ENCODE peak calls at places on chromosomes 4 and X, in eight cellular contexts. Z is GM13977; A is CD8-positive, alpha-beta T cell; D is lower lobe of right lung; F is stomach; W is HFFc6; I is neural crest cell; U is RWPE1. Y is an unnamed sample.

GRCh38 chrX:41312786-41313185 is 21.2 kb upstream of the DDX3X start:
- DNase-seq in A (no peak), Z (no peak), F (no peak), D (no peak), U (no peak), W (no peak), I (no peak), Y (no peak)

GRCh38 chr4:159298502-159298901 is 195.6 kb downstream of the RAPGEF2 start:
- DNase-seq in W (peak), U (peak), A (no peak), F (no peak), D (no peak), I (no peak), Z (peak), Y (no peak)

GRCh38 chr4:159006202-159006601 is 96.7 kb upstream of the RAPGEF2 start:
- DNase-seq in A (no peak), I (no peak), Z (no peak), W (peak), U (peak), D (no peak), F (no peak), Y (no peak)

GRCh38 chr4:147733614-147734344 is 1.9 kb downstream of the ARHGAP10 start:
- DNase-seq in I (no peak), U (no peak), F (no peak), W (no peak), D (no peak), A (no peak), Z (no peak), Y (no peak)

GRCh38 chr4:183838987-183839712 is 66.0 kb upstream of the STOX2 start:
- DNase-seq in F (no peak), I (no peak), W (no peak), Z (no peak), U (no peak), D (no peak), A (no peak), Y (no peak)

GRCh38 chr4:76802546-76803021 is 95.4 kb downstream of the SOWAHB start:
- DNase-seq in F (no peak), I (peak), U (no peak), A (no peak), Z (no peak), D (no peak), W (no peak), Y (no peak)

GRCh38 chrX:37796805-37797204 is 16.9 kb downstream of the CYBB start:
- DNase-seq in Z (no peak), U (no peak), D (peak), W (no peak), F (no peak), I (no peak), A (no peak), Y (no peak)

GRCh38 chr4:137125011-137125410 is 407.3 kb downstream of the PCDH18 start:
- DNase-seq in A (no peak), Z (no peak), W (peak), U (no peak), F (no peak), I (no peak), D (no peak), Y (no peak)

GRCh38 chrX:102651242-102651967 is at the start of gene GPRASP1:
- DNase-seq in U (peak), F (no peak), I (peak), Z (no peak), A (peak), W (peak), D (peak), Y (peak)

GRCh38 chrX:48958635-48959094 is 1.3 kb upstream of the OTUD5 start:
- DNase-seq in F (peak), I (no peak), U (no peak), W (peak), A (no peak), Z (no peak), D (no peak), Y (no peak)

GRCh38 chr4:10879411-10880110 is 195.0 kb upstream of the CLNK start:
- DNase-seq in D (no peak), I (no peak), F (no peak), Z (no peak), W (no peak), A (no peak), U (no peak), Y (no peak)

GRCh38 chrX:80432863-80433262 is 12.6 kb downstream of the TENT5D start:
- DNase-seq in U (no peak), W (no peak), Z (no peak), D (no peak), I (no peak), F (no peak), A (no peak), Y (no peak)

GRCh38 chr4:8272472-8273428 is 3.2 kb downstream of the HTRA3 start:
- DNase-seq in Z (no peak), I (peak), F (no peak), A (no peak), W (no peak), D (no peak), U (no peak), Y (no peak)

GRCh38 chrX:12949927-12950656 is 24.8 kb upstream of the TMSB4X start:
- DNase-seq in W (peak), Z (peak), U (peak), I (no peak), F (peak), A (peak), D (peak), Y (no peak)

GRCh38 chrX:153441296-153441695 is 4.6 kb downstream of the TREX2 start:
- DNase-seq in U (peak), D (no peak), A (no peak), I (no peak), Z (no peak), F (no peak), W (no peak), Y (no peak)

GRCh38 chr4:158856852-158857251 is 88.0 kb downstream of the FNIP2 start:
- DNase-seq in A (no peak), D (no peak), F (no peak), Z (peak), U (peak), W (peak), I (no peak), Y (peak)

GRCh38 chr4:148044889-148045352 is 313.0 kb downstream of the ARHGAP10 start:
- DNase-seq in W (no peak), U (no peak), A (no peak), F (no peak), I (no peak), D (no peak), Z (peak), Y (peak)

GRCh38 chr4:152265149-152265621 is 270.7 kb downstream of the FBXW7 start:
- DNase-seq in A (no peak), U (peak), F (peak), W (peak), D (no peak), Z (no peak), I (no peak), Y (no peak)

GRCh38 chr4:56757821-56758400 is 63.6 kb downstream of the SPINK2 start:
- DNase-seq in F (peak), W (peak), U (peak), A (peak), I (no peak), D (peak), Z (peak), Y (peak)

GRCh38 chrX:45756562-45756961 is 555.9 kb upstream of the DIPK2B start:
- DNase-seq in I (no peak), Z (no peak), D (no peak), U (no peak), F (no peak), A (no peak), W (no peak), Y (no peak)

GRCh38 chrX:54481751-54482150 is 14.3 kb downstream of the FGD1 start:
- DNase-seq in D (no peak), Z (no peak), A (no peak), U (no peak), W (no peak), F (no peak), I (no peak), Y (no peak)

GRCh38 chr4:165922747-165923146 is 49.7 kb downstream of the TLL1 start:
- DNase-seq in F (no peak), A (no peak), D (no peak), Z (no peak), U (no peak), W (no peak), I (no peak), Y (no peak)

GRCh38 chr4:15104825-15105224 is 102.5 kb downstream of the CPEB2 start:
- DNase-seq in I (no peak), F (no peak), A (no peak), W (no peak), Z (no peak), U (no peak), D (no peak), Y (no peak)

GRCh38 chr4:39363773-39364393 is 2.3 kb downstream of the RFC1 start:
- DNase-seq in U (no peak), W (no peak), F (no peak), Z (no peak), I (no peak), A (no peak), D (no peak), Y (no peak)

GRCh38 chrX:17020828-17021821 is 74.7 kb downstream of the REPS2 start:
- DNase-seq in I (no peak), F (no peak), W (no peak), D (no peak), U (no peak), A (no peak), Z (no peak), Y (no peak)

GRCh38 chr4:176964116-176964691 is 171.5 kb upstream of the VEGFC start:
- DNase-seq in Z (no peak), U (no peak), A (no peak), F (no peak), D (no peak), I (no peak), W (no peak), Y (no peak)

GRCh38 chrX:56281789-56282188 is 49.6 kb downstream of the KLF8 start:
- DNase-seq in Z (no peak), D (no peak), U (no peak), W (peak), I (no peak), F (no peak), A (no peak), Y (no peak)

GRCh38 chr4:44016582-44017421 is 431.8 kb downstream of the KCTD8 start:
- DNase-seq in Z (no peak), U (no peak), A (no peak), W (peak), F (no peak), D (no peak), I (no peak), Y (no peak)

GRCh38 chr4:7531640-7531994 is 96.9 kb upstream of the PSAPL1 start:
- DNase-seq in W (no peak), A (no peak), U (no peak), F (no peak), D (no peak), I (no peak), Z (no peak), Y (no peak)

GRCh38 chrX:102835504-102836146 is 101.4 kb upstream of the RAB40AL start:
- DNase-seq in Z (peak), W (peak), A (no peak), F (no peak), U (no peak), D (no peak), I (no peak), Y (no peak)

GRCh38 chr4:119638359-119638758 is 9.8 kb upstream of the PDE5A start:
- DNase-seq in D (no peak), U (no peak), A (no peak), I (no peak), Z (no peak), W (no peak), F (no peak), Y (no peak)

GRCh38 chr4:523601-524000 is 24.6 kb downstream of the PIGG start:
- DNase-seq in A (no peak), U (no peak), F (no peak), I (no peak), Z (no peak), D (no peak), W (no peak), Y (no peak)

GRCh38 chr4:148515248-148515647 is 73.0 kb upstream of the NR3C2 start:
- DNase-seq in Z (no peak), A (no peak), D (no peak), I (no peak), U (peak), W (no peak), F (no peak), Y (no peak)

GRCh38 chrX:38519651-38520050 is 41.7 kb upstream of the TSPAN7 start:
- DNase-seq in U (no peak), Z (no peak), I (no peak), A (no peak), F (no peak), D (no peak), W (no peak), Y (no peak)

GRCh38 chr4:70980196-70980595 is 13.3 kb upstream of the DCK start:
- DNase-seq in Z (no peak), D (no peak), W (no peak), U (no peak), I (no peak), F (no peak), A (no peak), Y (no peak)

GRCh38 chr4:70979445-70980008 is 13.9 kb upstream of the DCK start:
- DNase-seq in F (no peak), D (no peak), Z (no peak), A (no peak), W (no peak), I (no peak), U (no peak), Y (no peak)

GRCh38 chr4:70984587-70984986 is 8.9 kb upstream of the DCK start:
- DNase-seq in A (no peak), F (no peak), W (no peak), I (no peak), U (no peak), Z (no peak), D (no peak), Y (no peak)
- TF ChIP-seq CTCF in A (peak), F (no peak), W (no peak), I (no peak), U (no peak), Z (no peak), D (no peak), Y (no peak)

GRCh38 chr4:6085028-6085942 is 67.1 kb upstream of the C4orf50 start:
- DNase-seq in F (no peak), A (no peak), D (peak), U (no peak), I (no peak), W (no peak), Z (no peak), Y (no peak)

GRCh38 chr4:6085943-6086628 is 67.9 kb upstream of the C4orf50 start:
- DNase-seq in I (no peak), D (no peak), W (no peak), U (no peak), A (no peak), F (no peak), Z (no peak), Y (no peak)

GRCh38 chr4:6088950-6089349 is 70.7 kb upstream of the C4orf50 start:
- DNase-seq in U (no peak), Z (no peak), W (no peak), I (no peak), D (no peak), A (no peak), F (no peak), Y (no peak)

GRCh38 chr4:6090936-6091335 is 72.7 kb upstream of the C4orf50 start:
- DNase-seq in F (no peak), U (no peak), Z (no peak), D (no peak), A (no peak), I (no peak), W (no peak), Y (no peak)

DNA sequence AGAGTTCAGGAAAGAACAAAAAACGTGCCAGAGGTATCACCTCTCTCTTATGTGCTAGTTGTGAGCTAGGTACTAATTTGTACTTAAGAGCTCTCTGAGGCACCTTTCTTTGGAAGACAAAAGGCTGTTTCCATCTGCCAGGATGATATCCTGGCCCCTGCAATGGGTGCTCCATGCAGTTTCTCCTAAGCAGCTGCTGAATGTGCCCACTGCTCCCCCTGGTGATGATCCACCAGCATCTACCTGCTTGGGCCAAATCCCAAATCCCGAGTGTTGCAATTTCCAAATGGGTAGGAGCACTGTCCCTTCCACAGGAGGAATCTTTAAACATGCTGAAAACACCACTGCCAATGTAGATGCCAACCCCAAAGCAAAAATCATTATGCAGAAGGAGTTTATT is 69.4 kb upstream of the C4orf50 start:
- DNase-seq in W (no peak), F (peak), I (peak), D (no peak), Z (no peak), A (no peak), U (peak), Y (no peak)
- TF ChIP-seq CTCF in W (peak), F (peak), I (peak), D (peak), Z (peak), A (no peak), U (peak), Y (peak)

GRCh38 chr4:30073001-30073710 is 647.0 kb upstream of the PCDH7 start:
- DNase-seq in Z (no peak), A (no peak), I (no peak), F (no peak), U (no peak), D (no peak), W (no peak), Y (no peak)
- TF ChIP-seq CTCF in Z (no peak), A (no peak), I (no peak), F (no peak), U (no peak), D (no peak), W (no peak), Y (no peak)

GRCh38 chr4:3145251-3145908 is 70.9 kb downstream of the HTT start:
- DNase-seq in Z (no peak), U (no peak), I (no peak), W (peak), F (no peak), D (no peak), A (no peak), Y (no peak)
- TF ChIP-seq CTCF in Z (no peak), U (no peak), I (peak), W (peak), F (no peak), D (no peak), A (no peak), Y (no peak)

DNA sequence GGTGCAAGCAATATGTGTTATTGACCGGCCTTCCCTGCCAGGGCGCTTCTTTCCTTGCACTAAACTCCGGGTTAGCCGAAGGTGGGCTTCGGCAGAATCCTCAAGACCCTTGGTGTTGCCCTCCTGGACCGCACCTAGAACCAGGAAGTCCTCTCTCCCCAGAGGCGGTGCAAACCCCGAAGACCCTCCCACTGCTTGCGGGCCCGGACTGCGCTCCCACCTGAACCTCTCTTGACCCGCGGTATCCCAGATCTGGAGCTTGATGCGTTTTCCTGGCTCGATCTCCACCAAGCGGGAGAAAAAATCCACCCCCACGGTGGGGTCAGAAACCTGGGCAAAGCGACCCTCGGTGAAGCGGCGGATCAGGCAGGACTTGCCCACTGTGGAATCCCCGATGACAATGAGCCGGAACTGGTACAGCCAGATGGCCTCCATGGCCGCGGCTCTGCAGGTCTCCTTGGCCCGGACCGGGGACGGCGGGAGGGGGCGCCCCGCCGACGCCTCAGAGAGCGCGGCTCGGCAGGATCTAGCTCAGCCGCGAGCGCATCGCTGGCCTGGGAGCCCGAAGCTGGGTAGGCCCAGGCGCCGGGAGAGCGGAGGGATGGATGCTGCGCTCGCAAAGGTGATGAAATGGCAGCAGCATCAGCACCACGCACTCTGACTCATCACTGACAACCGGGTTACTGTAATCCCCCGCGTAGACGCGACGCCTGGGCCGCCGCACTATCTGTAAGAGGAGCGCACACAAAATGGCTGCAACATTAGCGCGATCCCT is at the start of gene RAB39B:
- DNase-seq in D (peak), A (peak), I (peak), U (peak), F (peak), Z (peak), W (peak), Y (peak)
- TF ChIP-seq CTCF in D (peak), A (no peak), I (no peak), U (no peak), F (no peak), Z (no peak), W (no peak), Y (peak)